ENCODE peak calls at places on chromosomes 1 and 21, in five cellular contexts. L, S, Y, T and Q are unnamed samples. For H3K9me3, the result is how much of the 10 kb centered on the place peaks cover.

GRCh38 chr1:16226495-16227179 is 10.3 kb downstream of the CPLANE2 start:
- DNase-seq in L (peak), S (peak), Y (no peak), T (peak), Q (no peak)

GRCh38 chr1:109764561-109765482 is 1.1 kb upstream of the EPS8L3 start:
- DNase-seq in L (peak), S (peak), Y (no peak), T (peak), Q (peak)

GRCh38 chr21:13937236-13937635 is 273.5 kb downstream of the LIPI start:
- DNase-seq in L (no peak), S (no peak), Y (no peak), T (peak), Q (no peak)

GRCh38 chr1:161933592-161934277 is 89.9 kb downstream of the OLFML2B start:
- DNase-seq in L (no peak), S (no peak), Y (no peak), T (no peak), Q (no peak)

GRCh38 chr1:7435276-7436055 is 335.6 kb upstream of the VAMP3 start:
- DNase-seq in L (no peak), S (no peak), Y (no peak), T (no peak), Q (no peak)

GRCh38 chr1:173661271-173661670 is 8.4 kb downstream of the ANKRD45 start:
- DNase-seq in L (no peak), S (no peak), Y (no peak), T (no peak), Q (no peak)

GRCh38 chr1:170164103-170164763 is 18.5 kb downstream of the NTMT2 start:
- DNase-seq in L (no peak), S (no peak), Y (no peak), T (no peak), Q (no peak)

GRCh38 chr1:196701144-196701543 is 49.3 kb downstream of the CFH start:
- DNase-seq in L (no peak), S (no peak), Y (no peak), T (no peak), Q (no peak)

GRCh38 chr1:196477262-196477661 is 131.0 kb downstream of the KCNT2 start:
- DNase-seq in L (no peak), S (no peak), Y (no peak), T (no peak), Q (no peak)

GRCh38 chr1:202105571-202106339 is 17.0 kb upstream of the GPR37L1 start:
- DNase-seq in L (no peak), S (no peak), Y (no peak), T (no peak), Q (no peak)

GRCh38 chr1:217311766-217312165 is 319.1 kb downstream of the GPATCH2 start:
- DNase-seq in L (no peak), S (no peak), Y (no peak), T (no peak), Q (no peak)

GRCh38 chr1:230568008-230568407 is 74.3 kb upstream of the COG2 start:
- DNase-seq in L (no peak), S (no peak), Y (no peak), T (no peak), Q (no peak)

GRCh38 chr21:35015435-35016024 is 33.6 kb downstream of the RUNX1 start:
- DNase-seq in L (no peak), S (no peak), Y (no peak), T (no peak), Q (no peak)

GRCh38 chr1:178633068-178633467 is 92.0 kb upstream of the RALGPS2 start:
- DNase-seq in L (no peak), S (no peak), Y (no peak), T (no peak), Q (no peak)

GRCh38 chr1:221350091-221350490 is 391.8 kb downstream of the DUSP10 start:
- DNase-seq in L (no peak), S (no peak), Y (no peak), T (no peak), Q (no peak)

GRCh38 chr1:47596328-47596727 is 158.5 kb downstream of the FOXD2 start:
- DNase-seq in L (no peak), S (no peak), Y (no peak), T (no peak), Q (no peak)

GRCh38 chr1:111602974-111603373 is 16.6 kb upstream of the RAP1A start:
- DNase-seq in L (no peak), S (no peak), Y (no peak), T (no peak), Q (no peak)

GRCh38 chr1:37905624-37906196 is 41.1 kb downstream of the INPP5B start:
- DNase-seq in L (no peak), S (no peak), Y (no peak), T (no peak), Q (no peak)

GRCh38 chr1:17853241-17853640 is 98.1 kb downstream of the ACTL8 start:
- DNase-seq in L (no peak), S (no peak), Y (no peak), T (no peak), Q (no peak)

GRCh38 chr1:226640737-226641136 is 92.2 kb downstream of the STUM start:
- DNase-seq in L (peak), S (no peak), Y (no peak), T (peak), Q (no peak)

GRCh38 chr1:212749924-212750535 is 41.5 kb downstream of the NSL1 start:
- DNase-seq in L (no peak), S (no peak), Y (no peak), T (no peak), Q (no peak)

GRCh38 chr1:171196351-171196750 is 11.3 kb downstream of the FMO2 start:
- DNase-seq in L (no peak), S (no peak), Y (no peak), T (no peak), Q (no peak)

GRCh38 chr1:156368889-156369684 is at the start of gene RHBG:
- DNase-seq in L (peak), S (no peak), Y (no peak), T (peak), Q (no peak)

GRCh38 chr1:44013949-44014348 is 17.3 kb downstream of the SLC6A9 start:
- DNase-seq in L (no peak), S (no peak), Y (no peak), T (no peak), Q (no peak)

GRCh38 chr1:147640553-147641165 is 29.7 kb downstream of the ACP6 start:
- DNase-seq in L (peak), S (no peak), Y (no peak), T (peak), Q (peak)

GRCh38 chr1:31848381-31848897 is 32.6 kb upstream of the SPOCD1 start:
- DNase-seq in L (no peak), S (no peak), Y (no peak), T (no peak), Q (no peak)

GRCh38 chr1:162475089-162475488 is 22.5 kb upstream of the UHMK1 start:
- DNase-seq in L (no peak), S (no peak), Y (no peak), T (no peak), Q (no peak)

GRCh38 chr1:63189677-63190076 is 132.7 kb upstream of the FOXD3 start:
- DNase-seq in L (no peak), S (no peak), Y (no peak), T (no peak), Q (no peak)

GRCh38 chr1:198529414-198529813 is 11.1 kb downstream of the ATP6V1G3 start:
- DNase-seq in L (no peak), S (no peak), Y (no peak), T (no peak), Q (no peak)

GRCh38 chr1:54339126-54339525 is 67.1 kb downstream of the SSBP3 start:
- DNase-seq in L (no peak), S (no peak), Y (no peak), T (no peak), Q (no peak)

GRCh38 chr1:202873026-202873425 is 15.9 kb downstream of the RABIF start:
- DNase-seq in L (no peak), S (no peak), Y (no peak), T (no peak), Q (no peak)

GRCh38 chr1:43074709-43075108 is 97.4 kb downstream of the EBNA1BP2 start:
- DNase-seq in L (no peak), S (no peak), Y (no peak), T (no peak), Q (no peak)

GRCh38 chr1:190475394-190476250 is 2.0 kb downstream of the BRINP3 start:
- DNase-seq in L (no peak), S (no peak), Y (no peak), T (peak), Q (no peak)

GRCh38 chr1:156689035-156689959 is 12.1 kb upstream of the NES start:
- DNase-seq in L (peak), S (peak), Y (peak), T (peak), Q (no peak)

GRCh38 chr1:155911156-155912055 is at the start of gene RIT1:
- DNase-seq in L (peak), S (peak), Y (peak), T (peak), Q (peak)

GRCh38 chr1:201245082-201245481 is 38.2 kb upstream of the PKP1 start:
- DNase-seq in L (no peak), S (no peak), Y (no peak), T (no peak), Q (no peak)

GRCh38 chr1:217569021-217569420 is 61.9 kb downstream of the GPATCH2 start:
- DNase-seq in L (no peak), S (no peak), Y (no peak), T (no peak), Q (no peak)

GRCh38 chr21:26842976-26843911 is 2.0 kb downstream of the ADAMTS1 start:
- DNase-seq in L (peak), S (peak), Y (peak), T (peak), Q (peak)

GRCh38 chr1:31674626-31675025 is 29.2 kb downstream of the COL16A1 start:
- DNase-seq in L (no peak), S (no peak), Y (no peak), T (no peak), Q (no peak)

DNA sequence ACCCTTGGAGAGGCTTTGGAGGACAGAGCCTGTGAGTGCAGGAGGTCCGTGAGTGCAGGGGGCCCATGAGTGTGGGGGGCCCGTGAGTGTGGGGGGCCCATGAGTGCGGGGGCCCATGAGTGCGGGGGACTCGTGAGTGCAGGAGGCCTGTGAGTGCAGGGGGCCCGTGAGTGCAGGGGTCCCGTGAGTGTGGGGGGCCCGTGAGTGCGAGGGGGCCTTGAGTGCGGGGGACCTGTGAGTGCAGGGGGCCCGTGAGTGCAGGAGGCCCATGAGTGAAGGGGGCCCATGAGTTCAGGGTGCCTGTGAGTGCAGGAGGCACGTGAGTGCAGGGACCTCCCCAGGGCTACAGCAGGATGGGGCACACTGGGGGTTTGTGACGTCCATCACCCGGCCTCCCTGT is 108.3 kb upstream of the TTC34 start:
- DNase-seq in L (no peak), S (no peak), Y (no peak), T (no peak), Q (no peak)
- H3K9me3 ChIP-seq in L (under half), S (under half), Y (under half), T (under half), Q (under half)

DNA sequence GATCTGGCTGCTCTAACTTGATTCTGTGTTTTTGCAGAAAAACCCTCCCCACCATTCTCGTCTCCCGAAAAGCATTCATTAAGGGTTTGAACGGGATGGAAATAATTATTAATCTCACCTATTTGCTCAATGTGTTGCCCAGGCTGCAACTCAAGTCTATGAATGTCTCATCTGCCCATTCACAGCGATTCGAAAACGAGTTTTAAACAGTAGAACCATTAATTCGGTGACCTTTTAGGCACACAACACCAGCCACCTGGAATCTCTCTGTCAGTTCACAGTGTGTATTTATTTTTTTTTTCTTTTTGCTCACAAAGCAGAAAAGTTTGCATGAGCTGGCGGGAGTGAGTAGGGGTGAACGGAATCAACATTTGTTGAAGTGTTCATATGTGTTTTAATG is 764.7 kb upstream of the TPTE start:
- DNase-seq in L (no peak), S (no peak), Y (no peak), T (no peak), Q (peak)
- H3K9me3 ChIP-seq in L (under half), S (under half), Y (under half), T (under half), Q (under half)

DNA sequence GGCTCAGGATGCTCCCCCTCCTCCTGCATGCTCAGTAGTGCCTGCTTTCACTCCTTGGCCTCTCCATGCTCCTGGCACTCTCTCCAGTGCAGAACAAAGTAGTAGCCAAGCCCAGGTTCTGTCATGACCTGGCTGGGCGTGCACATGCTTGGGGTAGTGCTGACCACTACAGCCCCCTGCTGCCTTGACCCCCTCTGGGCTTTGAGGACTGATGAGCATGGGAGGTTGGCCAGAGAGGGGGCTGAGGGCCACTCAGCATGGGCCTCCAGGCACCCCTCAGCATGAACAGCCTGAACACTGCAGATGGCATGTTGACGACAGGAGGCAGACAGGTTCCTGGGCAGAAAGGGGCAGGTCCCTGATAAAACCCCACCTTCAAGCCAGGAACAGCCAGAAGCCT is 935.7 kb upstream of the PRMT6 start:
- DNase-seq in L (no peak), S (no peak), Y (no peak), T (no peak), Q (no peak)
- H3K9me3 ChIP-seq in L (under half), S (under half), Y (under half), T (under half), Q (under half)

DNA sequence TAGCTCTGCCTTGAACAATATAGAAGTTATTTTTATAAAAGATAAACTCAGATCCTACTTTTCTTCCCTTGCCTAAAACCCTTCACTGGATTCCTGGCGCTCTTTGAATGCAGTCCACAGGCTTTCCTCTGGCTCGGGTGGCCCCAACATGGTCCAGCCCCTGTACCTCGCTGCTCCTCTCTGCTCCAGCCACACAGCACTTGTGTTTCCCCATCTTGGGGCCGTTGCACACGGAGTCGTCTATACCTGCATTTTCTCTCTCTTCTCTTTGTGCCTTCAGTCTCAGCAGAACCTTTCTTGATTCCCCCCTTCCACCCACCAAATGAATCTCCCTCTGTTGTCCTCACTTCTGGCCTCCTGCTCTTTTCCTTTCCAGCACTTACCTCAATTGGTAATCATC is 266.6 kb downstream of the PTPRU start:
- DNase-seq in L (no peak), S (no peak), Y (no peak), T (no peak), Q (no peak)
- H3K9me3 ChIP-seq in L (under half), S (under half), Y (under half), T (under half), Q (under half)

DNA sequence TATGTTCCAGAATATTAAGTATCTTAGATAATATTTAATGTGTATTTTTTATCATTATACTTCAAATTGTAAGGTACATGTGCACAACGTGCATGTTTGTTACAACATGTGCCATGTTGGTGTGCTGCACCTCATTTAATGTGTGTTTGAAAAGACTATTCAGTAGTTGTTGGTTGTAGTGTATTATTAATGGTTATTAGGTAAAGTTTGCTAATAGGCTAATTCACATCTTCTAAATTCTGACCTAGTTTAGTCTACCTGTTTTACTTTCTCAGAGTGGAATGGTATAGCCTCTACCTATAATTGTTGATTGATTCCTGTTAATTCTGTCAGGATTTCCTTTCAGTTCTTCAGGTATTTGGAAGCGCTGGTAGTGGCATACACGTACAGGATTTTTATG is 153.0 kb downstream of the NCAM2 start:
- DNase-seq in L (no peak), S (no peak), Y (no peak), T (no peak), Q (no peak)
- H3K9me3 ChIP-seq in L (under half), S (under half), Y (under half), T (under half), Q (under half)

GRCh38 chr1:2962946-2963345 is 58.3 kb upstream of the ACTRT2 start:
- DNase-seq in L (no peak), S (peak), Y (no peak), T (peak), Q (no peak)

GRCh38 chr1:2962061-2962460 is 59.2 kb upstream of the ACTRT2 start:
- DNase-seq in L (no peak), S (peak), Y (no peak), T (no peak), Q (no peak)

GRCh38 chr1:2961081-2961480 is 60.2 kb upstream of the ACTRT2 start:
- DNase-seq in L (no peak), S (peak), Y (no peak), T (peak), Q (no peak)

GRCh38 chr1:2961661-2962060 is 59.6 kb upstream of the ACTRT2 start:
- DNase-seq in L (no peak), S (peak), Y (no peak), T (no peak), Q (no peak)

GRCh38 chr1:2962541-2962940 is 58.7 kb upstream of the ACTRT2 start:
- DNase-seq in L (no peak), S (peak), Y (no peak), T (peak), Q (no peak)
- H3K9me3 ChIP-seq in L (under half), S (under half), Y (under half), T (under half), Q (under half)